ENCODE peak calls at places on chromosomes 1 and 21, in five cellular contexts. N is HCT116, W is K562, V is SK-N-SH, D is GM12878. H is an unnamed sample.
A peak's percentile ranks its signal among the peaks of the same experiment; 100 is the strongest.

GRCh38 chr1:45321444-45321843 is 5.3 kb upstream of the HPDL start:
- DNase-seq in N (no peak), W (no peak), V (no peak), D (no peak), H (no peak)

GRCh38 chr21:45555251-45555556 is 13.0 kb upstream of the SLC19A1 start:
- DNase-seq in N (no peak), W (no peak), V (peak; percentile 91), D (no peak), H (no peak)

GRCh38 chr21:27269646-27270045 is 302.8 kb upstream of the ADAMTS5 start:
- DNase-seq in N (no peak), W (no peak), V (no peak), D (no peak), H (no peak)

GRCh38 chr1:167880570-167880969 is 33.4 kb downstream of the ADCY10 start:
- DNase-seq in N (no peak), W (no peak), V (no peak), D (no peak), H (no peak)

GRCh38 chr1:115069186-115069585 is 20.1 kb downstream of the TSPAN2 start:
- DNase-seq in N (no peak), W (no peak), V (no peak), D (no peak), H (no peak)

GRCh38 chr1:113835686-113836290 is 23.5 kb upstream of the RSBN1 start:
- DNase-seq in N (peak; percentile 36), W (peak; percentile 33), V (peak; percentile 51), D (no peak), H (peak; percentile 42)

GRCh38 chr1:174969977-174970376 is 29.8 kb upstream of the CACYBP start:
- DNase-seq in N (no peak), W (no peak), V (no peak), D (no peak), H (no peak)

GRCh38 chr21:26826801-26827200 is 18.4 kb downstream of the ADAMTS1 start:
- DNase-seq in N (no peak), W (no peak), V (no peak), D (no peak), H (no peak)

GRCh38 chr1:70195342-70195741 is 10.0 kb downstream of the LRRC40 start:
- DNase-seq in N (no peak), W (no peak), V (no peak), D (no peak), H (no peak)

GRCh38 chr1:218459878-218460277 is 114.7 kb downstream of the TGFB2 start:
- DNase-seq in N (peak; percentile 59), W (no peak), V (peak; percentile 14), D (no peak), H (peak; percentile 9)

GRCh38 chr1:218460367-218460766 is 115.2 kb downstream of the TGFB2 start:
- DNase-seq in N (no peak), W (no peak), V (peak; percentile 39), D (no peak), H (no peak)

GRCh38 chr1:218461351-218461750 is 116.2 kb downstream of the TGFB2 start:
- DNase-seq in N (no peak), W (no peak), V (no peak), D (no peak), H (no peak)

GRCh38 chr1:218462116-218462515 is 117.0 kb downstream of the TGFB2 start:
- DNase-seq in N (no peak), W (no peak), V (no peak), D (no peak), H (no peak)

DNA sequence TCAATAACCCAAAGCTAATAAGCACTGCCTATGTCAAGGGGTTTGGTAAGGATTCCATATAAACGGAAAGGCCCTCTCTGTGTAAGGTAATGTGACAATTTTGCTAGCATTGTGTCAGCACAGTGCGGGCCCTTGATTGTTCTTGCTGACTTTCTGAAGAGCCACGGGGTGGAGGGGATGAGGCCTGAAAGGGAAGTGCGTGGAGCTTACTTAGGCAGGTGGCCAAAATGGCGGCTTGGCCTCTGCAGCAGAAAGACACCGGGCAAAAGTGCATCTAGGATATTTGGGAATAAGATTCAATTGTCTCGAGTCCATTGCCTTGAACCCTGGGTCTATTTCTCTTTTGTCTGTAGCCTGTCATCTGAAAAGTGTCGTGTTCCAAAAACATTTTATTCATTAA is 114.3 kb downstream of the TGFB2 start:
- DNase-seq in N (no peak), W (no peak), V (no peak), D (no peak), H (no peak)
- TF ChIP-seq ZBTB33 in N (no peak), W (no peak), V (no peak), D (no peak), H (no peak)

GRCh38 chr1:58768971-58769808 is 14.7 kb downstream of the JUN start:
- DNase-seq in N (no peak), W (peak; percentile 75), V (peak; percentile 73), D (no peak), H (peak; percentile 56)
- TF ChIP-seq ZBTB33 in N (no peak), W (no peak), V (no peak), D (no peak), H (no peak)

DNA sequence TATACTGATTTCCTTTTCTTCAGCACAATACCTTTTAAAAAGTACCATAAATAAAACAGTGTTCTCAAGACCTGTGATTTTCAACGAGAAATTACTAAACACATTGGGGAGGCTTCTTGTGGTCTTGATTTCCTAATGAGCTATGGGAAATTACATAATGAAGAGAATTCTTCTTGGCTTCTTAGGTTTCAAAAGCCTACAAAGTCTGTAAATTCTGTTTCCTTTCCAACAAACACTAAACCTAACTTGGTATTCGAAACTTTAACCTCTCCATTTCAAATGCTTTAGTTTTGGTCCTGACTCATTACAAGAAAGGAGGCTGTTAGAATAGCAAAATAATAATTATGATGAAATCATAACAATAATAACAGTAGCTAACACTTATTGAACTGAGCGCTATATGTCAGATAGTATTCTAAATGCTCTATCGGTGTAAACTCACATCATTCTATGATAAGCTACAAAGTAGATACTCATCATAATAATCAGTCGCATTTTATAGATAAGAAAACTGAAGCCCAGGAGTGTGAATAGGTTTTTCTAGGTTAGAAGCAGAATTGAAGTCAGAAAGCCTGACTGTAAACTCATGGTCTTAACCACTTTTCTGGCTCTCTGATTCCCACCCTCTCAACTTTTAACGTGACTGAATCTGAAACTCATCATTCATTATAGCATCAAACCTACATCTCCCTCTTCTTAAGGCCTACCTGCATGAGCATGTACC is 486.7 kb downstream of the SMYD3 start:
- DNase-seq in N (no peak), W (no peak), V (no peak), D (no peak), H (no peak)
- TF ChIP-seq ZBTB33 in N (no peak), W (no peak), V (no peak), D (no peak), H (no peak)

GRCh38 chr1:176791911-176792310 is 328.9 kb downstream of the PAPPA2 start:
- DNase-seq in N (no peak), W (no peak), V (no peak), D (no peak), H (no peak)

GRCh38 chr1:176789571-176790090 is 326.7 kb downstream of the PAPPA2 start:
- DNase-seq in N (no peak), W (no peak), V (no peak), D (no peak), H (no peak)

GRCh38 chr1:176794897-176795508 is 332.0 kb downstream of the PAPPA2 start:
- DNase-seq in N (no peak), W (no peak), V (no peak), D (no peak), H (no peak)

GRCh38 chr1:176786274-176786673 is 323.3 kb downstream of the PAPPA2 start:
- DNase-seq in N (no peak), W (no peak), V (no peak), D (no peak), H (no peak)

DNA sequence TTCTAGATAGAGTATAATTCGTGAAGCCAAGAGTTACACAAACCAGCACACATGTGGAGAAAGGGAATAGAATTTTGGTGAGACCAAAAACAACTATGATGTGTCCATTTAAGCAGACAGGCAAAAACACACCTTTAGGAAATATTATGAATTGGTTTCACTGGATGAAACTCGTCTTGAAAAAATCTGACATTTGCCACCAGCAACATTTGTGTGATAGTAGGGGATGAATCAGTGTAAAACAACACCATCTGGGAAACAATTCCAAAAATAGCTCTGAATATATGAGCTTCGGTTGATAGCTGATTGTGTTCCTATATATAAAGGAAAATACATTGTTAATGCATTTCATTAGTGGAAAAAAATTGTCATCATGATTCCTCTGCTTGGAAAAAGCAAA is 327.8 kb downstream of the PAPPA2 start:
- DNase-seq in N (no peak), W (no peak), V (no peak), D (no peak), H (no peak)
- TF ChIP-seq ZBTB33 in N (no peak), W (no peak), V (no peak), D (no peak), H (no peak)

GRCh38 chr1:234261545-234261944 is 111.7 kb upstream of the COA6 start:
- DNase-seq in N (no peak), W (no peak), V (no peak), D (no peak), H (no peak)

GRCh38 chr1:234260578-234260977 is 112.7 kb upstream of the COA6 start:
- DNase-seq in N (no peak), W (no peak), V (no peak), D (no peak), H (no peak)

GRCh38 chr1:234262754-234263105 is 110.5 kb upstream of the COA6 start:
- DNase-seq in N (no peak), W (no peak), V (no peak), D (no peak), H (peak; percentile 23)

GRCh38 chr1:234264832-234265231 is 108.4 kb upstream of the COA6 start:
- DNase-seq in N (no peak), W (no peak), V (no peak), D (no peak), H (no peak)

DNA sequence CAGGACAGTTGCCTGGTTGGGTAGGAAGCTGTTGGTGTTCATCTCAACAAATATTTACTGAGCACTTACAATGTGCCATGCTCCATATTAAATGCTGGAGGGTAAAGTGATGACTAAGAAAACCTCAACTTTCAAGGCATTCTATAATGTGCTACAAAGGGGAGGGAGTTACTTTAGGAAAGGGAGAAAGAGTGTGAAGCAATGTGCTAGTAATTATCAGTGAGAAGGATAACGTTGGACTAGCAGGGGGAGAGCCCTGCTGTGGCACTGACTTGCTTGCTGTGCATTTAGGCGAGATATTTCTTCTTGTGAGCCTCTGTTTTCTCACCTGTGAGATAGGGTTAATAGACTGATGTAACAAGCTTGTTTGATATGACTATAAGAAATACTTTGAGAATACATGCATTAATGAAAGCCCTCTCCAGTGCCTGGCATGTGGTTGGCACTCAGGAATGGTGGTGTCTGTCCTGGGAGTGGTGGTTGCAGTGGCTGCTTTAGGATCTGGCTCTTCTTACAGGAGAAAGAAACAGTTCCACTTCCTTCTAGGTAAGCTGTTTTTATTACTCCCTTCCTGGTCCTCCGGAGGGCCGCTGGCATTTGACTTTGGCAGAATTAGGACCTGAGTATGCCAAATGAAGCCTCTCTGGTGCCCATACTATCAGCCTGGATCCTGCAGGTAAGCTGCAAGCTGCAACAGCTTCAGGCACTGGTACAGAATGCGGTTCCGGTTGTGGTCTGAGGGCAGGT is 111.1 kb upstream of the COA6 start:
- DNase-seq in N (no peak), W (no peak), V (no peak), D (no peak), H (no peak)
- TF ChIP-seq ZBTB33 in N (no peak), W (no peak), V (no peak), D (no peak), H (no peak)